ENCODE peak calls at places on chromosomes 1 and 21, in seven cellular contexts. Z is NCI-H69, D is lower leg skin, J is fibroblast of gingiva, R is T-helper 1 cell, A is H7, L is NCI-H1092 treated with DMSO at 0.1 percent for 48 hours. P is an unnamed sample.

GRCh38 chr1:93723101-93723500 is 41.5 kb upstream of the BCAR3 start:
- DNase-seq in Z (no peak), D (no peak), J (no peak), R (no peak), A (no peak), L (no peak), P (no peak)

GRCh38 chr1:60949154-60949825 is 133.1 kb upstream of the NFIA start:
- DNase-seq in Z (peak), D (no peak), J (no peak), R (no peak), A (no peak), L (no peak), P (no peak)

GRCh38 chr1:3641816-3642215 is 8.1 kb downstream of the WRAP73 start:
- DNase-seq in Z (no peak), D (no peak), J (no peak), R (no peak), A (no peak), L (no peak), P (no peak)

GRCh38 chr21:44980562-44981489 is 41.0 kb downstream of the SLX9 start:
- DNase-seq in Z (no peak), D (no peak), J (no peak), R (no peak), A (no peak), L (no peak), P (no peak)

GRCh38 chr1:198935371-198935921 is 296.6 kb downstream of the PTPRC start:
- DNase-seq in Z (peak), D (peak), J (peak), R (peak), A (no peak), L (peak), P (peak)

GRCh38 chr1:9887070-9887469 is 23.0 kb downstream of the CTNNBIP1 start:
- DNase-seq in Z (no peak), D (no peak), J (no peak), R (no peak), A (no peak), L (no peak), P (no peak)

GRCh38 chr1:19156676-19157075 is 53.4 kb downstream of the UBR4 start:
- DNase-seq in Z (no peak), D (peak), J (peak), R (no peak), A (no peak), L (no peak), P (no peak)

GRCh38 chr21:34802180-34802899 is 133.5 kb downstream of the CLIC6 start:
- DNase-seq in Z (no peak), D (no peak), J (no peak), R (no peak), A (no peak), L (no peak), P (no peak)

GRCh38 chr21:23951251-23951650 is 1656.0 kb downstream of the MRPL39 start:
- DNase-seq in Z (no peak), D (no peak), J (no peak), R (no peak), A (no peak), L (no peak), P (no peak)

GRCh38 chr1:50308883-50309282 is 114.4 kb downstream of the DMRTA2 start:
- DNase-seq in Z (no peak), D (no peak), J (no peak), R (no peak), A (peak), L (no peak), P (no peak)

GRCh38 chr1:153932593-153933131 is 9.9 kb upstream of the GATAD2B start:
- DNase-seq in Z (no peak), D (no peak), J (no peak), R (no peak), A (peak), L (no peak), P (no peak)

GRCh38 chr1:66434096-66434495 is 99.9 kb upstream of the SGIP1 start:
- DNase-seq in Z (no peak), D (no peak), J (peak), R (no peak), A (no peak), L (no peak), P (no peak)

GRCh38 chr1:228445867-228446584 is 29.4 kb upstream of the TRIM17 start:
- DNase-seq in Z (peak), D (no peak), J (peak), R (no peak), A (peak), L (peak), P (no peak)

GRCh38 chr21:35995522-35996088 is 64.7 kb downstream of the SETD4 start:
- DNase-seq in Z (no peak), D (no peak), J (no peak), R (no peak), A (no peak), L (peak), P (no peak)

GRCh38 chr1:205578780-205579571 is 52.8 kb downstream of the ELK4 start:
- DNase-seq in Z (peak), D (no peak), J (no peak), R (no peak), A (no peak), L (no peak), P (no peak)

GRCh38 chr1:73452522-73452921 is 745.5 kb downstream of the LRRIQ3 start:
- DNase-seq in Z (no peak), D (no peak), J (no peak), R (no peak), A (no peak), L (no peak), P (no peak)

GRCh38 chr1:10696977-10697376 is 99.5 kb downstream of the CASZ1 start:
- DNase-seq in Z (no peak), D (no peak), J (no peak), R (no peak), A (no peak), L (no peak), P (no peak)

P was measured in T-cell.